ENCODE peak calls at places on chromosomes 11 and 22, in nine cellular contexts. One of them, this sample, is unnamed.

GRCh38 chr22:48425091-48425506 is 1402.6 kb downstream of the BRD1 start:
- DNase-seq in lung: no peak
- DNase-seq in endothelial cell: no peak
- DNase-seq in EL: no peak
- DNase-seq in left lobe of liver: no peak
- DNase-seq in pulmonary artery endothelial cell: no peak
- DNase-seq in kidney: no peak
- DNase-seq in AG08395: no peak
- DNase-seq in HepG2: no peak
- DNase-seq in this sample: no peak

GRCh38 chr11:32792111-32792947 is 2.1 kb downstream of the CCDC73 start:
- DNase-seq in AG08395: no peak
- DNase-seq in endothelial cell: no peak
- DNase-seq in lung: no peak
- DNase-seq in pulmonary artery endothelial cell: no peak
- DNase-seq in left lobe of liver: no peak
- DNase-seq in kidney: no peak
- DNase-seq in EL: no peak
- DNase-seq in HepG2: no peak
- DNase-seq in this sample: no peak

GRCh38 chr11:19332476-19332875 is 91.7 kb upstream of the E2F8 start:
- DNase-seq in AG08395: no peak
- DNase-seq in kidney: no peak
- DNase-seq in pulmonary artery endothelial cell: no peak
- DNase-seq in EL: no peak
- DNase-seq in lung: no peak
- DNase-seq in HepG2: no peak
- DNase-seq in left lobe of liver: no peak
- DNase-seq in endothelial cell: no peak
- DNase-seq in this sample: no peak

GRCh38 chr22:39185601-39186012 is 33.1 kb upstream of the CBX7 start:
- DNase-seq in AG08395: peak
- DNase-seq in HepG2: peak
- DNase-seq in left lobe of liver: no peak
- DNase-seq in kidney: peak
- DNase-seq in endothelial cell: no peak
- DNase-seq in lung: peak
- DNase-seq in pulmonary artery endothelial cell: no peak
- DNase-seq in EL: no peak
- DNase-seq in this sample: no peak

GRCh38 chr11:86141645-86142569 is 73.0 kb upstream of the PICALM start:
- DNase-seq in HepG2: no peak
- DNase-seq in kidney: no peak
- DNase-seq in AG08395: no peak
- DNase-seq in EL: no peak
- DNase-seq in left lobe of liver: no peak
- DNase-seq in lung: no peak
- DNase-seq in pulmonary artery endothelial cell: no peak
- DNase-seq in endothelial cell: no peak
- DNase-seq in this sample: no peak

GRCh38 chr11:71934213-71934612 is 5.4 kb downstream of the RNF121 start:
- DNase-seq in HepG2: no peak
- DNase-seq in pulmonary artery endothelial cell: no peak
- DNase-seq in kidney: no peak
- DNase-seq in AG08395: no peak
- DNase-seq in left lobe of liver: no peak
- DNase-seq in endothelial cell: no peak
- DNase-seq in lung: no peak
- DNase-seq in EL: no peak
- DNase-seq in this sample: no peak

GRCh38 chr11:83275888-83276641 is 10.1 kb downstream of the CCDC90B start:
- DNase-seq in lung: no peak
- DNase-seq in EL: no peak
- DNase-seq in left lobe of liver: no peak
- DNase-seq in AG08395: no peak
- DNase-seq in pulmonary artery endothelial cell: no peak
- DNase-seq in endothelial cell: no peak
- DNase-seq in kidney: no peak
- DNase-seq in HepG2: no peak
- DNase-seq in this sample: no peak

GRCh38 chr11:123474994-123475393 is 44.9 kb downstream of the GRAMD1B start:
- DNase-seq in endothelial cell: no peak
- DNase-seq in HepG2: no peak
- DNase-seq in kidney: no peak
- DNase-seq in EL: peak
- DNase-seq in AG08395: peak
- DNase-seq in lung: no peak
- DNase-seq in left lobe of liver: no peak
- DNase-seq in pulmonary artery endothelial cell: no peak
- DNase-seq in this sample: peak

GRCh38 chr11:107549253-107549953 is 16.1 kb downstream of the ALKBH8 start:
- DNase-seq in left lobe of liver: no peak
- DNase-seq in AG08395: peak
- DNase-seq in HepG2: peak
- DNase-seq in endothelial cell: no peak
- DNase-seq in EL: peak
- DNase-seq in pulmonary artery endothelial cell: no peak
- DNase-seq in lung: no peak
- DNase-seq in kidney: no peak
- DNase-seq in this sample: peak

GRCh38 chr22:25488244-25489020 is 76.0 kb upstream of the GRK3 start:
- DNase-seq in left lobe of liver: peak
- DNase-seq in kidney: peak
- DNase-seq in HepG2: peak
- DNase-seq in lung: peak
- DNase-seq in pulmonary artery endothelial cell: peak
- DNase-seq in AG08395: peak
- DNase-seq in EL: peak
- DNase-seq in endothelial cell: no peak
- DNase-seq in this sample: peak

GRCh38 chr22:40009953-40010751 is 15.4 kb downstream of the FAM83F start:
- DNase-seq in lung: no peak
- DNase-seq in kidney: peak
- DNase-seq in AG08395: no peak
- DNase-seq in endothelial cell: no peak
- DNase-seq in pulmonary artery endothelial cell: no peak
- DNase-seq in left lobe of liver: no peak
- DNase-seq in HepG2: no peak
- DNase-seq in EL: no peak
- DNase-seq in this sample: no peak

GRCh38 chr22:29703595-29704195 is 16.1 kb upstream of the CABP7 start:
- DNase-seq in kidney: no peak
- DNase-seq in left lobe of liver: no peak
- DNase-seq in pulmonary artery endothelial cell: no peak
- DNase-seq in HepG2: no peak
- DNase-seq in AG08395: no peak
- DNase-seq in endothelial cell: no peak
- DNase-seq in lung: no peak
- DNase-seq in EL: no peak
- DNase-seq in this sample: no peak

GRCh38 chr22:44181033-44181911 is 547 bp downstream of the PARVG start:
- DNase-seq in kidney: peak
- DNase-seq in AG08395: no peak
- DNase-seq in EL: no peak
- DNase-seq in left lobe of liver: no peak
- DNase-seq in endothelial cell: no peak
- DNase-seq in pulmonary artery endothelial cell: no peak
- DNase-seq in HepG2: no peak
- DNase-seq in lung: no peak
- DNase-seq in this sample: peak

GRCh38 chr11:61783717-61784505 is 8.5 kb downstream of the TMEM258 start:
- DNase-seq in EL: peak
- DNase-seq in kidney: peak
- DNase-seq in AG08395: peak
- DNase-seq in pulmonary artery endothelial cell: no peak
- DNase-seq in left lobe of liver: no peak
- DNase-seq in HepG2: no peak
- DNase-seq in endothelial cell: no peak
- DNase-seq in lung: no peak
- DNase-seq in this sample: no peak

GRCh38 chr11:16367252-16367651 is 10.9 kb upstream of the SOX6 start:
- DNase-seq in lung: no peak
- DNase-seq in EL: no peak
- DNase-seq in HepG2: no peak
- DNase-seq in endothelial cell: no peak
- DNase-seq in left lobe of liver: no peak
- DNase-seq in kidney: no peak
- DNase-seq in AG08395: no peak
- DNase-seq in pulmonary artery endothelial cell: no peak
- DNase-seq in this sample: no peak

GRCh38 chr22:26763633-26764295 is 106.4 kb downstream of the MIAT start:
- DNase-seq in left lobe of liver: no peak
- DNase-seq in lung: no peak
- DNase-seq in pulmonary artery endothelial cell: no peak
- DNase-seq in AG08395: peak
- DNase-seq in endothelial cell: no peak
- DNase-seq in kidney: no peak
- DNase-seq in HepG2: peak
- DNase-seq in EL: peak
- DNase-seq in this sample: peak

GRCh38 chr11:62573006-62573591 is 592 bp downstream of the EEF1G start:
- DNase-seq in kidney: peak
- DNase-seq in lung: no peak
- DNase-seq in HepG2: no peak
- DNase-seq in pulmonary artery endothelial cell: no peak
- DNase-seq in endothelial cell: peak
- DNase-seq in AG08395: no peak
- DNase-seq in EL: no peak
- DNase-seq in left lobe of liver: no peak
- DNase-seq in this sample: peak